ENCODE peak calls at places on chromosome 18, in six cellular contexts. One of them, this sample, is unnamed.

GRCh38 chr18:32771169-32771751 is 1.6 kb downstream of the KLHL14 start:
- DNase-seq in coronary artery: no peak
- DNase-seq in kidney epithelial cell: no peak
- DNase-seq in fibroblast of the aortic adventitia: no peak
- DNase-seq in dorsolateral prefrontal cortex: no peak
- DNase-seq in uterus: no peak
- DNase-seq in this sample: no peak

GRCh38 chr18:67232406-67232805 is 284.1 kb downstream of the DSEL start:
- DNase-seq in coronary artery: no peak
- DNase-seq in kidney epithelial cell: peak; percentile 29
- DNase-seq in fibroblast of the aortic adventitia: peak; percentile 90
- DNase-seq in dorsolateral prefrontal cortex: no peak
- DNase-seq in uterus: no peak
- DNase-seq in this sample: peak; percentile 92

GRCh38 chr18:59468821-59469220 is 109.8 kb upstream of the LMAN1 start:
- DNase-seq in coronary artery: no peak
- DNase-seq in kidney epithelial cell: no peak
- DNase-seq in fibroblast of the aortic adventitia: no peak
- DNase-seq in dorsolateral prefrontal cortex: no peak
- DNase-seq in uterus: no peak
- DNase-seq in this sample: no peak

GRCh38 chr18:13813271-13813849 is 10.6 kb upstream of the MC5R start:
- DNase-seq in coronary artery: no peak
- DNase-seq in kidney epithelial cell: no peak
- DNase-seq in fibroblast of the aortic adventitia: peak; percentile 68
- DNase-seq in dorsolateral prefrontal cortex: peak; percentile 79
- DNase-seq in uterus: peak; percentile 23
- DNase-seq in this sample: peak; percentile 61

GRCh38 chr18:6652098-6652497 is 77.4 kb upstream of the ARHGAP28 start:
- DNase-seq in coronary artery: no peak
- DNase-seq in kidney epithelial cell: no peak
- DNase-seq in fibroblast of the aortic adventitia: no peak
- DNase-seq in dorsolateral prefrontal cortex: no peak
- DNase-seq in uterus: no peak
- DNase-seq in this sample: no peak

GRCh38 chr18:79553154-79553553 is 126.4 kb upstream of the CTDP1 start:
- DNase-seq in coronary artery: no peak
- DNase-seq in kidney epithelial cell: no peak
- DNase-seq in fibroblast of the aortic adventitia: no peak
- DNase-seq in dorsolateral prefrontal cortex: no peak
- DNase-seq in uterus: no peak
- DNase-seq in this sample: no peak

GRCh38 chr18:28718696-28719095 is 541.8 kb upstream of the CDH2 start:
- DNase-seq in coronary artery: no peak
- DNase-seq in kidney epithelial cell: no peak
- DNase-seq in fibroblast of the aortic adventitia: no peak
- DNase-seq in dorsolateral prefrontal cortex: no peak
- DNase-seq in uterus: no peak
- DNase-seq in this sample: no peak

GRCh38 chr18:76514573-76514972 is 19.5 kb upstream of the ZNF516 start:
- DNase-seq in coronary artery: no peak
- DNase-seq in kidney epithelial cell: no peak
- DNase-seq in fibroblast of the aortic adventitia: no peak
- DNase-seq in dorsolateral prefrontal cortex: no peak
- DNase-seq in uterus: no peak
- DNase-seq in this sample: no peak

GRCh38 chr18:34322365-34323289 is 97.9 kb upstream of the NOL4 start:
- DNase-seq in coronary artery: no peak
- DNase-seq in kidney epithelial cell: peak; percentile 14
- DNase-seq in fibroblast of the aortic adventitia: peak; percentile 52
- DNase-seq in dorsolateral prefrontal cortex: peak; percentile 80
- DNase-seq in uterus: no peak
- DNase-seq in this sample: peak; percentile 66

GRCh38 chr18:39825485-39825884 is 2129.5 kb upstream of the PIK3C3 start:
- DNase-seq in coronary artery: no peak
- DNase-seq in kidney epithelial cell: no peak
- DNase-seq in fibroblast of the aortic adventitia: no peak
- DNase-seq in dorsolateral prefrontal cortex: no peak
- DNase-seq in uterus: no peak
- DNase-seq in this sample: no peak

GRCh38 chr18:43772907-43773306 is 495.6 kb upstream of the SYT4 start:
- DNase-seq in coronary artery: no peak
- DNase-seq in kidney epithelial cell: no peak
- DNase-seq in fibroblast of the aortic adventitia: no peak
- DNase-seq in dorsolateral prefrontal cortex: no peak
- DNase-seq in uterus: no peak
- DNase-seq in this sample: no peak

GRCh38 chr18:56650056-56650455 is 1.1 kb upstream of the WDR7 start:
- DNase-seq in coronary artery: no peak
- DNase-seq in kidney epithelial cell: no peak
- DNase-seq in fibroblast of the aortic adventitia: peak; percentile 36
- DNase-seq in dorsolateral prefrontal cortex: no peak
- DNase-seq in uterus: no peak
- DNase-seq in this sample: peak; percentile 21
- H3K4me3 ChIP-seq in coronary artery: no peak overlapping the region
- H3K4me3 ChIP-seq in kidney epithelial cell: no peak overlapping the region
- H3K4me3 ChIP-seq in fibroblast of the aortic adventitia: no peak overlapping the region
- H3K4me3 ChIP-seq in dorsolateral prefrontal cortex: peak overlapping the region; percentile 68
- H3K4me3 ChIP-seq in uterus: no peak overlapping the region
- H3K4me3 ChIP-seq in this sample: no peak overlapping the region

GRCh38 chr18:5604778-5605177 is 61.0 kb upstream of the EPB41L3 start:
- DNase-seq in coronary artery: no peak
- DNase-seq in kidney epithelial cell: no peak
- DNase-seq in fibroblast of the aortic adventitia: no peak
- DNase-seq in dorsolateral prefrontal cortex: no peak
- DNase-seq in uterus: no peak
- DNase-seq in this sample: no peak
- TF ChIP-seq CTCF in coronary artery: no peak
- TF ChIP-seq CTCF in kidney epithelial cell: no peak
- TF ChIP-seq CTCF in fibroblast of the aortic adventitia: no peak
- TF ChIP-seq CTCF in dorsolateral prefrontal cortex: no peak
- TF ChIP-seq CTCF in uterus: no peak
- TF ChIP-seq CTCF in this sample: peak; percentile 6

GRCh38 chr18:63178526-63178880 is 141.1 kb downstream of the BCL2 start:
- DNase-seq in coronary artery: no peak
- DNase-seq in kidney epithelial cell: no peak
- DNase-seq in fibroblast of the aortic adventitia: no peak
- DNase-seq in dorsolateral prefrontal cortex: no peak
- DNase-seq in uterus: peak; percentile 92
- DNase-seq in this sample: peak; percentile 67
- H3K4me3 ChIP-seq in coronary artery: no peak overlapping the region
- H3K4me3 ChIP-seq in kidney epithelial cell: no peak overlapping the region
- H3K4me3 ChIP-seq in fibroblast of the aortic adventitia: no peak overlapping the region
- H3K4me3 ChIP-seq in dorsolateral prefrontal cortex: no peak overlapping the region
- H3K4me3 ChIP-seq in uterus: peak overlapping the region; percentile 19
- H3K4me3 ChIP-seq in this sample: peak overlapping the region; percentile 30

DNA sequence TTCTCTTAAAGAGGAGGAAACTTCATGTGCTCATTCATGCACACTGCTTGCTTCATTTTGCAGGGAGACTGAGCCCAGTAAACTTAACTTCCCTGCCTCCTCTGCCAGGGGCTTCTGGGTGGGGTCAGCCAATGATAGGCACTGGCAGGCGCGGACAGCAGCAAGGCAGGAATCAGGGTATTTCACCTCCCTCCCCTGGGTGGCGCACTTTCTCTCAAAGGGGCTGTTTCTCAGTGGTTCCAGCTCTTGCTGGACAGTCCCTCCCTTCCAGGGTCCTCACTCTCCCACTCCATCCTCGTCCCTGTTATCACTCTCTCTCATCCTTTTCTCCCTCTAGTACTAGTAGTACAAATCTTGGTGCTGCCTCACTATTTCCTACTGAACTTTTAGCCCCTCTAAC is 320.5 kb upstream of the ZNF521 start:
- DNase-seq in coronary artery: no peak
- DNase-seq in kidney epithelial cell: no peak
- DNase-seq in fibroblast of the aortic adventitia: no peak
- DNase-seq in dorsolateral prefrontal cortex: no peak
- DNase-seq in uterus: no peak
- DNase-seq in this sample: no peak
- TF ChIP-seq CTCF in coronary artery: no peak
- TF ChIP-seq CTCF in kidney epithelial cell: no peak
- TF ChIP-seq CTCF in fibroblast of the aortic adventitia: no peak
- TF ChIP-seq CTCF in dorsolateral prefrontal cortex: no peak
- TF ChIP-seq CTCF in uterus: no peak
- TF ChIP-seq CTCF in this sample: peak; percentile 17

DNA sequence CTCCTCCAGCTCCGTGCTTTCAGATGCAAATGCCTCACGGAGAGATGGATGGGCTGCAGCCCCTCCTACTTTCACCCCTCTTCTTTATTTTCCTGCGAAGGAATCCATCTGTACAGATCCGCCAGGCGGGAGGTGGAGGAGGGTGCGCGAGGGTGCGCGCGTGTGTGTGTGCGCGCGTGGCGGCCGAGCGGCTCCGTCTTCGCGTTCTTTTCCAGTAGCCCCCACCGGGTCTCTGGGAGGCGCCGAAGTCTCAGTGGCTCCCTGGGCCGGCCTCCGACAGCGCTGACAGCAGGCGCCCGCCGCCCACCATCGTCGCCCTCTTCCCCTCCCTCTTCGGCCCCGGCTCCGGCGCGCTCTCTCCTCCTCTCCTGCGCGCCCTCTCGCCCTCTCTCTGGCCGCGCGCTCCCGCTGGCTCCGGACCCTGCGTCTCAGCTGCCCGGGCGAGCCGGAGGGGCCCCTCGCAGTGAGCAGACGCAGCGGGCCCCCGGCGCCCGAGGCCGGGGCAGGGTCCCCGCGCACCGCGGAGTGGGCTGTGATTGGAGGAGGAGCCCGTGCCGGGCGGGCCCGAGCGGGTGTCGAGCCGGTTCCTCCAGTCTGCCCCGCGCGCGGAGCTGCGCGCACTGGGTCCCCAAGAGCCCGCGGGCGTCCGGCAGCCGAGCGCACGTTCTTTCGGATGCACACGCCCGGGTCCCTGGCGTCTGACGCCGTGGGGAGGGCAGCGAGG is at the start of gene CDH7:
- DNase-seq in coronary artery: no peak
- DNase-seq in kidney epithelial cell: no peak
- DNase-seq in fibroblast of the aortic adventitia: no peak
- DNase-seq in dorsolateral prefrontal cortex: no peak
- DNase-seq in uterus: no peak
- DNase-seq in this sample: no peak
- H3K4me3 ChIP-seq in coronary artery: peak within 1 kb of the TSS; percentile 69
- H3K4me3 ChIP-seq in kidney epithelial cell: peak within 1 kb of the TSS; percentile 52
- H3K4me3 ChIP-seq in fibroblast of the aortic adventitia: no peak within 1 kb of the TSS
- H3K4me3 ChIP-seq in dorsolateral prefrontal cortex: peak within 1 kb of the TSS; percentile 63
- H3K4me3 ChIP-seq in uterus: no peak within 1 kb of the TSS
- H3K4me3 ChIP-seq in this sample: no peak within 1 kb of the TSS

This sample was measured in fibroblast of mammary gland.